ENCODE peak calls at places on chromosomes 4 and X, in ten cellular contexts. L, O, Z, U, J, R, Q, B, C and F are unnamed samples.

GRCh38 chr4:11404431-11404830 is 24.3 kb downstream of the HS3ST1 start:
- DNase-seq in L (no peak), O (no peak), Z (no peak), U (no peak), J (no peak), R (no peak), Q (no peak), B (no peak), C (no peak), F (no peak)

GRCh38 chr4:89363156-89363555 is 55.6 kb upstream of the GPRIN3 start:
- DNase-seq in L (no peak), O (no peak), Z (no peak), U (no peak), J (no peak), R (no peak), Q (no peak), B (no peak), C (no peak), F (no peak)

GRCh38 chr4:119550857-119551532 is 77.6 kb downstream of the PDE5A start:
- DNase-seq in L (no peak), O (no peak), Z (no peak), U (peak; percentile 16), J (no peak), R (no peak), Q (no peak), B (no peak), C (no peak), F (peak; percentile 28)

GRCh38 chrX:65689377-65689776 is 21.9 kb downstream of the MSN start:
- DNase-seq in L (no peak), O (no peak), Z (no peak), U (no peak), J (no peak), R (no peak), Q (no peak), B (no peak), C (no peak), F (no peak)

GRCh38 chr4:3416270-3416669 is 25.5 kb upstream of the HGFAC start:
- DNase-seq in L (no peak), O (peak; percentile 4), Z (peak; percentile 44), U (no peak), J (no peak), R (no peak), Q (no peak), B (no peak), C (peak; percentile 21), F (no peak)

GRCh38 chrX:129647588-129648410 is 7.0 kb downstream of the APLN start:
- DNase-seq in L (no peak), O (no peak), Z (no peak), U (no peak), J (no peak), R (no peak), Q (no peak), B (no peak), C (no peak), F (no peak)

GRCh38 chrX:103779156-103779555 is 2.5 kb downstream of the PLP1 start:
- DNase-seq in L (no peak), O (no peak), Z (no peak), U (no peak), J (no peak), R (no peak), Q (no peak), B (no peak), C (no peak), F (no peak)

GRCh38 chr4:130747842-130748241 is 1651.9 kb downstream of the C4orf33 start:
- DNase-seq in L (no peak), O (no peak), Z (no peak), U (no peak), J (no peak), R (no peak), Q (no peak), B (no peak), C (no peak), F (peak; percentile 70)

GRCh38 chr4:56733352-56733751 is 52.3 kb upstream of the HOPX start:
- DNase-seq in L (no peak), O (no peak), Z (no peak), U (no peak), J (no peak), R (no peak), Q (no peak), B (no peak), C (no peak), F (no peak)

GRCh38 chr4:133802741-133803140 is 398.8 kb downstream of the PABPC4L start:
- DNase-seq in L (no peak), O (no peak), Z (no peak), U (no peak), J (no peak), R (no peak), Q (no peak), B (no peak), C (no peak), F (peak; percentile 64)

GRCh38 chr4:10158355-10158942 is 41.9 kb upstream of the WDR1 start:
- DNase-seq in L (no peak), O (no peak), Z (no peak), U (no peak), J (no peak), R (no peak), Q (no peak), B (no peak), C (no peak), F (peak; percentile 27)

GRCh38 chr4:71360844-71361243 is 22.0 kb downstream of the SLC4A4 start:
- DNase-seq in L (no peak), O (no peak), Z (no peak), U (no peak), J (no peak), R (no peak), Q (peak; percentile 44), B (no peak), C (no peak), F (no peak)

GRCh38 chr4:132330994-132331393 is 818.1 kb upstream of the PCDH10 start:
- DNase-seq in L (no peak), O (no peak), Z (no peak), U (no peak), J (no peak), R (no peak), Q (no peak), B (no peak), C (no peak), F (no peak)

GRCh38 chr4:152385551-152385950 is 150.3 kb downstream of the FBXW7 start:
- DNase-seq in L (no peak), O (no peak), Z (no peak), U (no peak), J (no peak), R (no peak), Q (no peak), B (no peak), C (no peak), F (peak; percentile 60)

GRCh38 chr4:156476359-156476758 is 495.2 kb downstream of the PDGFC start:
- DNase-seq in L (no peak), O (no peak), Z (no peak), U (no peak), J (no peak), R (no peak), Q (no peak), B (no peak), C (no peak), F (peak; percentile 91)

GRCh38 chr4:107893171-107894137 is 37.9 kb upstream of the CYP2U1 start:
- DNase-seq in L (no peak), O (no peak), Z (no peak), U (no peak), J (no peak), R (no peak), Q (no peak), B (no peak), C (no peak), F (no peak)

GRCh38 chr4:110484029-110484428 is 8.1 kb downstream of the ENPEP start:
- DNase-seq in L (no peak), O (no peak), Z (no peak), U (no peak), J (no peak), R (no peak), Q (no peak), B (no peak), C (no peak), F (no peak)
- H3K4me3 ChIP-seq in L (no peak overlapping the region), O (no peak overlapping the region), Z (no peak overlapping the region), U (no peak overlapping the region), J (no peak overlapping the region), R (no peak overlapping the region), Q (no peak overlapping the region), B (no peak overlapping the region), C (no peak overlapping the region), F (no peak overlapping the region)

DNA sequence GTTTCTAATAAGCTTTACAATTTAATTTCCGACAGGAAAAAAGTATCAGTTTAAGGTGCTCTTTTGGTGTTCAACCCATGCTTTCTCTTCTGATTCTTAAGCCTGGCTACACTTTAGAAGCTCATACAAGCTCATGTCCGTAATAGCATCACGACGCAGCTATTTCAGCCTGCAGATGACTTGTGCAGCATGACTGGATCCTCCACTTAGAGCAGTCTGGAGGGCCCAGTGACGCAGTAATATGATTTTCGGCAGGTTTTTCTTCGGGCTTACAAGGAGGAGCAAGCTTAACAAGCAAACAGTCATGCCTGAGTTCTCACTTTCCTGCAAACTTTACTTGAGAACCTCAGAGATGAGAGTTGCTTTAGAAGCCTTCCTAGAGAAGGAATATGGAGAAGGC is 85.3 kb upstream of the MAML3 start:
- DNase-seq in L (no peak), O (no peak), Z (no peak), U (no peak), J (no peak), R (no peak), Q (no peak), B (no peak), C (no peak), F (no peak)
- H3K4me1 ChIP-seq in L (peaks cover 4% of the 10 kb centered on the region), O (no peaks in the 10 kb centered on the region), Z (peaks cover 70% of the 10 kb centered on the region), U (peaks cover 9% of the 10 kb centered on the region), J (peaks cover 22% of the 10 kb centered on the region), R (peaks cover 16% of the 10 kb centered on the region), Q (peaks cover 27% of the 10 kb centered on the region), B (peaks cover 53% of the 10 kb centered on the region), C (peaks cover 28% of the 10 kb centered on the region), F (peaks cover 27% of the 10 kb centered on the region)

GRCh38 chr4:129059028-129059427 is 34.3 kb downstream of the SCLT1 start:
- DNase-seq in L (no peak), O (no peak), Z (no peak), U (no peak), J (no peak), R (no peak), Q (no peak), B (no peak), C (no peak), F (no peak)
- H3K9me3 ChIP-seq in L (peaks cover 25% of the 10 kb centered on the region), O (peaks cover 23% of the 10 kb centered on the region), Z (peaks cover 100% of the 10 kb centered on the region), U (peaks cover 65% of the 10 kb centered on the region), J (peaks cover 11% of the 10 kb centered on the region), R (peaks cover 80% of the 10 kb centered on the region), Q (no peaks in the 10 kb centered on the region), B (no peaks in the 10 kb centered on the region), C (peaks cover 20% of the 10 kb centered on the region), F (peaks cover 57% of the 10 kb centered on the region)

DNA sequence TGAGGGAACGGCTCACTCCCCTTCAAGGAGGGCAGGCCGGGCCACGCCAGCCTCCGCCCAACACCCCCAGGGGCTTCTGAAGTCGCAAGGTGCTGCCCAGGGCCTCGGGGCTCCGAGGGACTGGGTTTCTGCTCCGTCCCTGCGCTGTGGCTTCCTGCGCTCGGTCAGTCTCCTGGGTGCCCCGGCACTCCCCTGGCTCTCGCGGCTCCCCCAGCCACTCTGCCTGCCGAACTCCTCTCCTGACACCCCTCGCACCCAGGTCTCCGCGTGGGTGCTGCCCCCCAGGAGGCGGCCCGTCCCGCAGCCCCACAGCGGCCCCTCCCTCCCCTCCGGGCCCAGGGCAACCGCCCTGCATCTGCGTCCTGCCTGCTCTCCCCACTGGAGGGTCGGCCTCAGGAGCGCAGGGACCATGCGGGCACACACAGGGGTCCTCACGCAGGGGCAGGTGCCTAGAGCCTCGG is 151.9 kb downstream of the AFAP1 start:
- DNase-seq in L (no peak), O (no peak), Z (peak; percentile 72), U (no peak), J (no peak), R (no peak), Q (no peak), B (no peak), C (no peak), F (no peak)
- H3K4me3 ChIP-seq in L (no peak overlapping the region), O (no peak overlapping the region), Z (no peak overlapping the region), U (no peak overlapping the region), J (no peak overlapping the region), R (no peak overlapping the region), Q (no peak overlapping the region), B (no peak overlapping the region), C (no peak overlapping the region), F (no peak overlapping the region)